ENCODE peak calls at places on chromosome 11, in four cellular contexts. S is cardiac fibroblast, E is HCT116, U is tibial nerve. C is an unnamed sample.

GRCh38 chr11:36354221-36355003 is 58.3 kb downstream of the PRR5L start:
- DNase-seq in S (peak), E (no peak), U (no peak), C (peak)

GRCh38 chr11:64364911-64365310 is 5.9 kb downstream of the RPS6KA4 start:
- DNase-seq in S (no peak), E (no peak), U (no peak), C (peak)

GRCh38 chr11:10526974-10527918 is 13.7 kb downstream of the RNF141 start:
- DNase-seq in S (peak), E (peak), U (no peak), C (peak)

GRCh38 chr11:64291746-64292457 is 800 bp downstream of the KCNK4 start:
- DNase-seq in S (no peak), E (no peak), U (no peak), C (no peak)

GRCh38 chr11:27350503-27350902 is 12.5 kb downstream of the CCDC34 start:
- DNase-seq in S (peak), E (no peak), U (no peak), C (no peak)

GRCh38 chr11:94131363-94132115 is 2.9 kb downstream of the PANX1 start:
- DNase-seq in S (peak), E (no peak), U (peak), C (peak)

GRCh38 chr11:109680127-109680526 is 258.1 kb downstream of the C11orf87 start:
- DNase-seq in S (peak), E (no peak), U (no peak), C (no peak)

GRCh38 chr11:117096973-117097566 is 1.2 kb downstream of the SIK3 start:
- DNase-seq in S (no peak), E (no peak), U (no peak), C (peak)

GRCh38 chr11:88308576-88308975 is 29.0 kb downstream of the CTSC start:
- DNase-seq in S (no peak), E (no peak), U (no peak), C (no peak)

GRCh38 chr11:77244277-77245014 is 57.0 kb downstream of the GDPD4 start:
- DNase-seq in S (peak), E (no peak), U (no peak), C (peak)

GRCh38 chr11:9753031-9753430 is 89.2 kb downstream of the SWAP70 start:
- DNase-seq in S (peak), E (no peak), U (no peak), C (peak)

GRCh38 chr11:130726234-130726559 is 190.1 kb downstream of the SNX19 start:
- DNase-seq in S (peak), E (no peak), U (peak), C (no peak)

GRCh38 chr11:110409174-110409573 is 20.6 kb upstream of the FDX1 start:
- DNase-seq in S (peak), E (no peak), U (no peak), C (peak)

GRCh38 chr11:44884056-44884455 is 66.6 kb downstream of the TP53I11 start:
- DNase-seq in S (no peak), E (no peak), U (no peak), C (no peak)

GRCh38 chr11:91164452-91164822 is 941.6 kb upstream of the CHORDC1 start:
- DNase-seq in S (peak), E (no peak), U (no peak), C (peak)

GRCh38 chr11:102237096-102237735 is 80.1 kb upstream of the BIRC3 start:
- DNase-seq in S (peak), E (no peak), U (no peak), C (no peak)

GRCh38 chr11:15471028-15471708 is 356.4 kb downstream of the INSC start:
- DNase-seq in S (no peak), E (no peak), U (no peak), C (no peak)

GRCh38 chr11:67662806-67663514 is 11.5 kb downstream of the ALDH3B2 start:
- DNase-seq in S (no peak), E (no peak), U (no peak), C (no peak)

GRCh38 chr11:122042981-122043380 is 73.0 kb downstream of the BLID start:
- DNase-seq in S (no peak), E (no peak), U (no peak), C (no peak)

GRCh38 chr11:35274909-35275807 is 136.2 kb downstream of the CD44 start:
- DNase-seq in S (no peak), E (no peak), U (no peak), C (peak)

GRCh38 chr11:3058753-3059664 is 1.8 kb upstream of the CARS1 start:
- DNase-seq in S (peak), E (no peak), U (no peak), C (peak)
- H3K4me3 ChIP-seq in S (no peak), E (no peak), U (no peak), C (no peak)

DNA sequence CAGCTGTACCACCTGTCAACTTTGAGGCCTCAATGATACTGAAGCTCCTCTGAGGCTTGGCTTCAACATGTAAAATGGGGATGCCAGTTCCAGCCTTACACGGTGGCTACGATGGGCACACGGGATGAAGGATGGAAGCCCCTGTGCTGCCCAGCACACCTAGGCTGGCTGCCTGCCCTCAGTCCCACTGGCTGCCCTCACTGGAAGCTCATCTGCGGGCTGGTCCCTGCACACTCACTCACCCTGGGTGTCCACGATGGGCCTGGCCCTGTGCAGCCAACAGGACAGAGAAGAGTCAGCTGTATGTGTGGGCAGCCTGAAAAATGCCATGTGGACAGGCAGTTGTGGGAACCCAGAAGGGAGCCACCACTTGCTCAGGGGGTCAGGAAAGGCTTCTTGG is 2.2 kb downstream of the YIF1A start:
- DNase-seq in S (no peak), E (no peak), U (no peak), C (no peak)
- TF ChIP-seq CTCF in S (no peak), E (no peak), U (no peak), C (no peak)

GRCh38 chr11:2095198-2095520 is 44.0 kb downstream of the IGF2 start:
- DNase-seq in S (no peak), E (no peak), U (no peak), C (no peak)
- H3K4me3 ChIP-seq in S (no peak), E (no peak), U (no peak), C (no peak)

GRCh38 chr11:11988099-11988651 is 20.3 kb downstream of the DKK3 start:
- DNase-seq in S (peak), E (no peak), U (no peak), C (peak)
- TF ChIP-seq CTCF in S (no peak), E (no peak), U (no peak), C (no peak)

GRCh38 chr11:123526027-123526805 is 96.1 kb downstream of the GRAMD1B start:
- DNase-seq in S (no peak), E (no peak), U (no peak), C (no peak)
- H3K4me3 ChIP-seq in S (no peak), E (no peak), U (peak), C (peak)

GRCh38 chr11:114199051-114199450 is 97.1 kb upstream of the NNMT start:
- DNase-seq in S (no peak), E (no peak), U (no peak), C (no peak)

GRCh38 chr11:114200351-114200750 is 95.8 kb upstream of the NNMT start:
- DNase-seq in S (no peak), E (no peak), U (no peak), C (no peak)

GRCh38 chr11:114201219-114201618 is 95.0 kb upstream of the NNMT start:
- DNase-seq in S (no peak), E (no peak), U (no peak), C (no peak)

GRCh38 chr11:114200785-114201184 is 95.4 kb upstream of the NNMT start:
- DNase-seq in S (no peak), E (no peak), U (no peak), C (no peak)

GRCh38 chr11:114202011-114202609 is 94.1 kb upstream of the NNMT start:
- DNase-seq in S (peak), E (no peak), U (no peak), C (no peak)
- TF ChIP-seq CTCF in S (no peak), E (no peak), U (no peak), C (no peak)

DNA sequence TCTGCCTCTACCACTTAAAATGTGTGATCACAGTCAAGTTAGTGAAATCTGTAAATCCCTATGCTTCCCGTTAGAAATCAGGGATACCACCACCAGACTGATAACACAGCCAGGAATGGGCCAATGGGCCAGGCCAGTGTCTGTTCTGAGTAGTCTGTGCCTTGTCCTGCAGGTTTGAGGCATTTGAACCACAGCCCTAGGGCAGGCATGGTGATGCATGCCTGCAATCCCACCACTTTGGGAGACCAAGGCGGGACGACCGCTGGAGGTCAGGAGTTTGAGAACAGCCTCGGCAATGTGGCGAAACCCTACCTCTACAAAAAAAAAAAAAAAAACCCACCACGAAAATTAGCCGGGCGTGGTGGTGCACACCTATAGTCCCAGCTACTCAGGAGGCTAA is 12.1 kb upstream of the AHNAK start:
- DNase-seq in S (no peak), E (no peak), U (no peak), C (no peak)
- H3K4me3 ChIP-seq in S (no peak), E (no peak), U (no peak), C (no peak)

GRCh38 chr11:2826679-2827056 is 58.9 kb downstream of the CDKN1C start:
- DNase-seq in S (no peak), E (no peak), U (no peak), C (no peak)

GRCh38 chr11:2824851-2825250 is 60.7 kb downstream of the CDKN1C start:
- DNase-seq in S (no peak), E (no peak), U (peak), C (peak)

GRCh38 chr11:2825886-2826678 is 59.5 kb downstream of the CDKN1C start:
- DNase-seq in S (peak), E (no peak), U (peak), C (peak)

GRCh38 chr11:2827256-2827655 is 58.3 kb downstream of the CDKN1C start:
- DNase-seq in S (peak), E (no peak), U (no peak), C (peak)

DNA sequence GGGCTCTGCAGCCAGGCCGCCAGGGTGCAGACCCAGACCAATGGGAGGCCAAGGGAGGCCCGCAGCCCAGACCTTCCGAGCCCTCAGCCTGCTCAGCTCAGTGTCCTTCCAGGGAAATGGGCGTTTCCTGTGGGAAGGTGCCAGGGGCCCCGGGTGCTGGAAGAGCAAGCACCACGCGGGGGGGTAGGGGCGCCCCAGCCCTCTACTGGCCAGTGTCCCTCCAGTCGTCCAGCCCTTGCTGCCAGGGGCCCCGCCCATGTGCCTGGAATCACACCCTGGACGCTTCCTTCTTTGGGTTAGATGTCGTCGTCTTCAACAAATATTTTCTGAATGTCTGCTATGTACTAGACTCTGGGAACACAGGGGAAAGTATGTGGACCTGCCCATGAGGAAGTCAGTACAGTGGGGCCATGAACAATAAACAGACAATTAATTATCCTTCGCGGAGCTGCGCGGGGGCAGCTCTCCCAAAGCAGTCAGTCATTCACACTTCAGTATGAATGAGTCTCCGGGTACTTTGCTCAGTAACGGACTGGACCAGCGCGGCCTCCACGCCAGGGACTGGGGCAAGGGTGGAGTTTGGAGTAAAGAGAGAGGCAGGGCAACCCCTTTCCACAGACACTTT is 60.2 kb downstream of the CDKN1C start:
- DNase-seq in S (peak), E (no peak), U (peak), C (peak)
- TF ChIP-seq CTCF in S (peak), E (no peak), U (no peak), C (no peak)

GRCh38 chr11:128422576-128423370 is 164.6 kb downstream of the ETS1 start:
- DNase-seq in S (no peak), E (no peak), U (no peak), C (no peak)
- H3K4me3 ChIP-seq in S (no peak), E (no peak), U (no peak), C (no peak)

GRCh38 chr11:13834463-13834862 is 128.1 kb upstream of the SPON1 start:
- DNase-seq in S (no peak), E (no peak), U (no peak), C (no peak)
- TF ChIP-seq CTCF in S (peak), E (no peak), U (no peak), C (no peak)